ENCODE peak calls at places on chromosomes 3 and 15, in five cellular contexts. S is lower leg skin, R is GM12865, Q is cardiac muscle cell, M is kidney epithelial cell. J is an unnamed sample.

GRCh38 chr15:29778382-29778781 is 43.9 kb downstream of the TJP1 start:
- DNase-seq in M (no peak), Q (no peak), S (no peak), R (no peak), J (no peak)

GRCh38 chr3:126558336-126559071 is at the start of gene C3orf22:
- DNase-seq in Q (no peak), M (no peak), S (peak), R (no peak), J (no peak)

GRCh38 chr15:63221346-63221745 is 31.9 kb downstream of the RAB8B start:
- DNase-seq in M (no peak), Q (no peak), R (no peak), S (no peak), J (no peak)

GRCh38 chr3:18438586-18438985 is 13.4 kb upstream of the SATB1 start:
- DNase-seq in Q (no peak), R (no peak), M (no peak), S (no peak), J (no peak)

GRCh38 chr3:36906504-36907149 is 38.2 kb downstream of the TRANK1 start:
- DNase-seq in M (no peak), Q (no peak), S (no peak), R (no peak), J (no peak)

GRCh38 chr3:111761309-111761795 is 97.7 kb upstream of the PHLDB2 start:
- DNase-seq in M (peak), S (no peak), R (peak), Q (no peak), J (no peak)

GRCh38 chr3:3191675-3192480 is 12.4 kb upstream of the CRBN start:
- DNase-seq in R (no peak), S (no peak), M (no peak), Q (peak), J (no peak)

GRCh38 chr15:57015897-57016296 is 97.5 kb downstream of the TCF12 start:
- DNase-seq in M (peak), Q (no peak), S (no peak), R (no peak), J (no peak)

GRCh38 chr3:101069796-101070195 is 76.6 kb upstream of the ABI3BP start:
- DNase-seq in M (no peak), S (no peak), R (no peak), Q (no peak), J (no peak)

GRCh38 chr15:64334530-64334929 is 21.4 kb downstream of the CSNK1G1 start:
- DNase-seq in M (no peak), Q (peak), R (peak), S (no peak), J (no peak)

GRCh38 chr15:33007295-33007855 is 187.1 kb downstream of the FMN1 start:
- DNase-seq in Q (peak), M (no peak), S (no peak), R (no peak), J (no peak)

GRCh38 chr15:25862469-25863066 is 559 bp downstream of the ATP10A start:
- DNase-seq in Q (peak), S (peak), R (no peak), M (no peak), J (peak)

GRCh38 chr15:48433226-48433886 is 102.1 kb downstream of the DUT start:
- DNase-seq in Q (no peak), R (peak), M (no peak), S (no peak), J (no peak)

GRCh38 chr3:189317911-189318310 is 146.1 kb downstream of the TPRG1 start:
- DNase-seq in M (no peak), S (no peak), R (no peak), Q (no peak), J (no peak)

GRCh38 chr15:66670698-66671580 is 31.1 kb upstream of the SMAD6 start:
- DNase-seq in S (no peak), M (no peak), Q (no peak), R (no peak), J (no peak)

GRCh38 chr3:151568095-151568685 is 107.3 kb upstream of the IGSF10 start:
- DNase-seq in Q (no peak), M (no peak), R (no peak), S (no peak), J (no peak)

GRCh38 chr3:149501524-149501923 is 27.0 kb downstream of the TM4SF4 start:
- DNase-seq in S (no peak), Q (no peak), M (peak), R (no peak), J (no peak)

GRCh38 chr3:123521179-123521969 is 63.5 kb downstream of the HACD2 start:
- DNase-seq in Q (no peak), M (no peak), R (no peak), S (no peak), J (no peak)

GRCh38 chr3:13261104-13261800 is 158.9 kb downstream of the NUP210 start:
- DNase-seq in Q (peak), M (no peak), R (no peak), S (no peak), J (no peak)

GRCh38 chr3:32613183-32613582 is 42.5 kb upstream of the DYNC1LI1 start:
- DNase-seq in R (no peak), S (no peak), M (no peak), Q (no peak), J (no peak)

GRCh38 chr3:167095976-167096375 is 284.1 kb downstream of the ZBBX start:
- DNase-seq in Q (no peak), S (no peak), M (no peak), R (no peak), J (no peak)

GRCh38 chr3:113097821-113098516 is 107.2 kb downstream of the GTPBP8 start:
- DNase-seq in M (peak), S (no peak), Q (no peak), R (no peak), J (no peak)

GRCh38 chr3:147589016-147589415 is 179.9 kb downstream of the ZIC1 start:
- DNase-seq in Q (no peak), R (no peak), M (no peak), S (no peak), J (no peak)

GRCh38 chr3:135907422-135908165 is 57.9 kb upstream of the PPP2R3A start:
- DNase-seq in S (no peak), R (no peak), M (no peak), Q (no peak), J (peak)

GRCh38 chr3:184562146-184562861 is 719 bp downstream of the EPHB3 start:
- DNase-seq in Q (no peak), S (no peak), R (no peak), M (no peak), J (no peak)

GRCh38 chr3:11480663-11481298 is 162.9 kb downstream of the VGLL4 start:
- DNase-seq in Q (no peak), S (no peak), M (no peak), R (no peak), J (peak)

GRCh38 chr15:29698030-29698701 is 124.1 kb downstream of the TJP1 start:
- DNase-seq in Q (no peak), S (no peak), M (peak), R (no peak), J (no peak)

GRCh38 chr3:159829056-159829995 is 159.3 kb upstream of the IL12A start:
- DNase-seq in M (no peak), Q (no peak), R (no peak), S (peak), J (peak)

GRCh38 chr15:101242160-101242998 is 9.5 kb downstream of the CHSY1 start:
- DNase-seq in Q (no peak), R (peak), M (no peak), S (peak), J (no peak)

GRCh38 chr3:31793040-31793439 is 188.0 kb downstream of the OSBPL10 start:
- DNase-seq in M (no peak), Q (peak), R (no peak), S (no peak), J (no peak)

GRCh38 chr3:157522646-157523045 is 19.4 kb upstream of the VEPH1 start:
- DNase-seq in Q (no peak), M (no peak), R (no peak), S (no peak), J (no peak)

GRCh38 chr3:128410669-128411573 is 55.8 kb downstream of the DNAJB8 start:
- DNase-seq in S (no peak), Q (no peak), R (no peak), M (no peak), J (no peak)

GRCh38 chr3:46496745-46497555 is 826 bp upstream of the RTP3 start:
- DNase-seq in Q (peak), S (peak), M (no peak), R (peak), J (no peak)

GRCh38 chr3:13332740-13333139 is 87.4 kb downstream of the NUP210 start:
- DNase-seq in M (no peak), R (no peak), Q (no peak), S (no peak), J (peak)

GRCh38 chr3:28134198-28134597 is 107.2 kb upstream of the CMC1 start:
- DNase-seq in Q (no peak), R (no peak), S (no peak), M (no peak), J (no peak)

GRCh38 chr3:38126121-38126892 is 10.6 kb downstream of the ACAA1 start:
- DNase-seq in Q (no peak), M (no peak), R (no peak), S (peak), J (no peak)

GRCh38 chr15:25770618-25771369 is 92.3 kb downstream of the ATP10A start:
- DNase-seq in Q (no peak), R (no peak), S (peak), M (no peak), J (no peak)

GRCh38 chr3:5030152-5030551 is 50.9 kb downstream of the BHLHE40 start:
- DNase-seq in S (no peak), R (no peak), M (no peak), Q (no peak), J (no peak)
- H3K4me3 ChIP-seq in S (no peak), R (no peak), M (no peak), Q (no peak), J (no peak)

GRCh38 chr3:42042747-42043115 is 48.4 kb upstream of the TRAK1 start:
- DNase-seq in R (no peak), M (no peak), S (no peak), Q (no peak), J (no peak)

GRCh38 chr3:42045719-42046243 is 45.4 kb upstream of the TRAK1 start:
- DNase-seq in S (no peak), R (no peak), Q (no peak), M (no peak), J (no peak)

GRCh38 chr3:42037318-42037945 is 53.7 kb upstream of the TRAK1 start:
- DNase-seq in S (peak), M (no peak), R (peak), Q (no peak), J (no peak)

DNA sequence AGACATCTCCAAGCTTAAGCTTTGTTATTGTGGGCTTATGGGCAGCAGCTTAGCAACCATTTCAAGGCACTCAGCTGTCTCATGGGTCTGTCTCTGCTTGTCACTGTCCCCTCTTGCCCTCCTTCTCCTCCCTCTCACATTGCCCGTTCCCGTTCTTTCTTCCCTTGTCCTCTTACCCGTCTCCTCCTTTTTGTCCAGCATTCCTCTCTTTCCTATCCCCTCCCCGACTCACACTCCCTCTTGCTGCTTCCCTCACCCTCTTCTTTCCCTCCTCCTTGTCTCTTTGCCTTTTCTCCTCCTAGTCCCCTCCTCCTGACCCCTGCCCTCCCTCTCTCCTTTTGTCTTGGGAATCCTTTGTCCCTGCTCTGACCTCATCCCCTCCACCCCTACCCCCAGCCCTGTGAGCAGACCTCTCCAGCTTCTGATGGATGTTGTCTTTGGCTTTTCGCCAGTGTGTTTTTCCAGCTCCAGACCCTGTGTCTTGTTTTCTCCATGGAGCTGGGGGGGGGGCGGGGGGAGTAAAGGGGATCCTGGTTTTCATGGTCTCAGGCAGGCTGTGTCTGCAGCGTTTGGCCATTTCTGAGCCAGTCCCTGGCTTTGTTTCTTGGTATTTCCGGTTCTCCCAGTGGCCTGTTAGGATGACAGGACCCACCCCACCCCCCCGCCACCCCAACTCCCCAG is 47.9 kb upstream of the TRAK1 start:
- DNase-seq in R (no peak), Q (peak), S (peak), M (peak), J (no peak)
- H3K4me3 ChIP-seq in R (no peak), Q (no peak), S (no peak), M (no peak), J (no peak)

GRCh38 chr3:54122802-54123537 is 618 bp downstream of the CACNA2D3 start:
- DNase-seq in Q (no peak), S (no peak), R (no peak), M (no peak), J (no peak)

GRCh38 chr3:54121404-54122045 is 827 bp upstream of the CACNA2D3 start:
- DNase-seq in Q (peak), R (no peak), S (no peak), M (no peak), J (no peak)

GRCh38 chr3:54122046-54122801 is at the start of gene CACNA2D3:
- DNase-seq in M (no peak), S (no peak), R (peak), Q (peak), J (no peak)

GRCh38 chr3:54125317-54125716 is 3.0 kb downstream of the CACNA2D3 start:
- DNase-seq in R (no peak), Q (no peak), S (no peak), M (no peak), J (no peak)

DNA sequence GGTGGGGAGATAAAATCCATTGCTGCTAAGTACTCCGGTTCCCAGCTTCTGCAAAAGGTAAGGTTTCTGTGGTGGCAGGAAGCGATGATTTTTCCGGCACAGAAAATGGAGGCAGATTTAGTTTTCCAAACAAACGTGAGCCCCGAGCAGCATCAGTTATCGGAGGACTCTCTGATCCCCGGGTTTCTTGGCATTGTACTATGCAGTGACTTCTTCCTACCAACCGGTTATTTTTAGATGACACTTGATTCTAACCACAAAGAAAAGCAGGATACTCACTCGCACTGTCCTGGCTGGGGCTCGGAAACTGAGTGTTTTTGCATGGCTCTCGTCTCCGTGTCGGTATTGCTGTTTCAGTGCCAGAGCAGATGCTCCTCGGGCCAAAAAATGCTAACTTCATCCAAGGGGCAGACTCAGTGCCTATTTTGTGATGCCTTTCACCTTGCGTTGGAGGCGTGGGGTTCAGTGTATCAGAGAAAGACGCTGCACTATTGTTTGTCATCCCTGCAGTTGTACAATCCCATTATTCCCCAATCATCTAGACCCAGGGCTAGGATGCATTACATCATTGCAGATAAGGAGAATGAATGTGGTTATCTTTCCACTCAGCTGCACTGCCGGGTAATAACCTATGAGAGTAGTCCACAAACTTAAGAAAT is 1.3 kb downstream of the CACNA2D3 start:
- DNase-seq in R (no peak), M (no peak), Q (peak), S (no peak), J (no peak)
- H3K4me3 ChIP-seq in R (no peak), M (peak), Q (peak), S (no peak), J (no peak)

GRCh38 chr3:48069339-48069738 is 53.1 kb upstream of the MAP4 start:
- DNase-seq in S (no peak), Q (no peak), M (no peak), R (no peak), J (no peak)
- H3K4me3 ChIP-seq in S (no peak), Q (no peak), M (no peak), R (no peak), J (no peak)

GRCh38 chr15:42100021-42100800 is 5.8 kb upstream of the PLA2G4D start:
- DNase-seq in Q (no peak), S (no peak), R (no peak), M (no peak), J (no peak)
- H3K4me3 ChIP-seq in Q (no peak), S (no peak), R (no peak), M (no peak), J (no peak)

DNA sequence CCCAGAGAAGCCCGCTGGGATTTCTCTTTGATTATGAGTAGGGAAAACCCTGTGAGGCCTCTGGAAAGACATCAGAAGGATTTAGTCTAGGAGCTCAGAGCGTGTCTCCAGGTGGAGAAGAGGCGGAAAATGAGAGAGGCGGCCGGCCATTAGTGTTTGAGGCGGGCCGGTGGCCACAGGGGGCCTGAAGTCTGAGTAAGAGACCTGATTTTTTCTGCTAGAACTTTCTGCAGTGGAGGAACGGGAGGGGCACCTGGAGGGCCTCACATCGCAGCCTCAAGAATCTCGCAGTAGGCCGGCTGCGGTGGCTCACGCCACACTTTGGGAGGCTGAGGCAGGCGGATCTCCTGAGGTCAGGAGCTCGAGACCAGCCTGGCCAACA is 28.5 kb downstream of the KLHDC8B start:
- DNase-seq in Q (no peak), R (no peak), M (no peak), S (no peak), J (no peak)
- H3K4me3 ChIP-seq in Q (no peak), R (no peak), M (peak), S (no peak), J (no peak)

GRCh38 chr3:15267502-15267901 is 61.5 kb downstream of the CAPN7 start:
- DNase-seq in R (no peak), S (no peak), M (no peak), Q (no peak), J (no peak)

GRCh38 chr3:15268033-15268631 is 62.1 kb downstream of the CAPN7 start:
- DNase-seq in R (peak), Q (peak), M (peak), S (peak), J (peak)

GRCh38 chr3:15271785-15272381 is 60.5 kb downstream of the SH3BP5 start:
- DNase-seq in M (no peak), R (peak), Q (no peak), S (peak), J (no peak)

GRCh38 chr3:15271030-15271429 is 61.4 kb downstream of the SH3BP5 start:
- DNase-seq in R (no peak), M (no peak), S (peak), Q (no peak), J (no peak)

DNA sequence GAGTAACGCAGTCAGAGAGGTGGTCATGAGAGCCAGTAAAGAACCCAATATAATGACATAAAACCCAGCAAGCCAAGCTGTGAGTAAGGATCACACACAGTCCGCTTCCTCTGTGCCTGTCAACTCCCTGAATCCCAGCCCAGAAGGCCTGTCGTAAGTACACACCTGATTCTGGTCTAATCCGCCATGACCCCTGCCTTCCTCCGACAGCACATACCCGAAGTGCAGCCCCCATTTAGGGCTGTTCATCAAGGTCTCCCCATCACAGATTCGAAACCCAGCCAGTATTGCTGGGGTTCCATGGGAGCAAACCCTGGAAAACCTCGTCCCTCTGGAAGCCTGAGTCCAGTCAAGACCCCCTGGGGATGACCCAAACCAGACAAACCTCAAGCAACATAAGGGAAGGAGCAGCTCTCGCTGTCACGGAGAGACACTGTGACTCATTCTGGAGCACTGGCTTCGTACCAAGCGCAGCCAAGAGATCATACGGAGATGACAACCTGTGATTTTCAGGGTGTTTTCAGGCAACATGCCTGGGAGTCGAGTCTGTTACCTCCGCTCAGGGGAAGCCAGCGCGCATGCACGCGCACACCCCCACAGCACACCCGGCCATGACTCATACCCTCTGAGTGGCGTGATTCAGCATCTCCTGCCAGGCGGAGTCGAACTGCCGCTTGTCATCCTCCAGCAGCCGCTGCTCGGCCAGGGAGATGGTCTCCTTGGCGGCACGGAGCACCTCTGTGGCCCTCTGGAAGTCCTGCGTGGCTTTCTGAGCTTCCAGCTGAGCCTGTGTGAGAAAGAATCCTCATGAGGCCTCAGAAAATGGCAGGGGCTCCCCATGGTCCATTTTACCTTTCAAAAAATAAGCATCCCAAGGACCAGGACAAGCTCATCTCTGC is 63.0 kb downstream of the SH3BP5 start:
- DNase-seq in S (peak), M (peak), Q (no peak), R (peak), J (no peak)
- H3K4me3 ChIP-seq in S (no peak), M (no peak), Q (no peak), R (peak), J (no peak)

DNA sequence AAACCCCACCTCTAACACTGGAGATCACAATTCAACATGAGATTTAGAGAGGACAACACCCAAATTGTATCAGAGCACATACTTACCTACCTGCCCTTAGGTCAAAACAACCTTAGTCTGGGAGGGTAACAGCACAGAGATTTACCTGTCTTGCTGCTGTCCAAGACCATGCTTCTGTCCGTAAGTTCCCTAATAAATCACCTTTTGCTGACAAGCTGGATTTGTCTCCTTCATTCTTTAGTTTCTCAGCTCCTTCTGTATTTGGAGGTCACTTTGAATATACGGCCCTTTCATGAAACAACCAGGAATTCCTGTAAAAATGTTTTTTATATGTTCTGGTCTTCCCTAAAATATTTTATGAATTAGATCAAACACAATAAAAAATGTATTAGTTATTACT is 1.6 kb upstream of the ABHD5 start:
- DNase-seq in S (no peak), Q (no peak), M (no peak), R (no peak), J (no peak)
- H3K4me3 ChIP-seq in S (no peak), Q (no peak), M (no peak), R (no peak), J (no peak)

J was measured in LNCaP clone FGC.